ENCODE peak calls at places on chromosomes 6 and 20, in four cellular contexts. U, R, W and C are unnamed samples.

GRCh38 chr20:34271961-34272360 is 30.7 kb downstream of the ASIP start:
- DNase-seq in U (peak; percentile 52), R (no peak), W (no peak), C (no peak)

GRCh38 chr20:2585811-2586210 is 49.4 kb downstream of the TMC2 start:
- DNase-seq in U (peak; percentile 72), R (no peak), W (no peak), C (no peak)

GRCh38 chr6:150004101-150004782 is 21.1 kb downstream of the RAET1L start:
- DNase-seq in U (no peak), R (no peak), W (no peak), C (no peak)

GRCh38 chr6:82017316-82017715 is 230.2 kb downstream of the IBTK start:
- DNase-seq in U (peak; percentile 75), R (no peak), W (no peak), C (peak; percentile 61)

GRCh38 chr6:151075005-151075404 is 164.8 kb upstream of the AKAP12 start:
- DNase-seq in U (no peak), R (no peak), W (no peak), C (no peak)

GRCh38 chr6:90411292-90411781 is 114.7 kb upstream of the BACH2 start:
- DNase-seq in U (no peak), R (peak; percentile 73), W (no peak), C (no peak)

GRCh38 chr20:16785221-16785620 is 37.1 kb downstream of the OTOR start:
- DNase-seq in U (peak; percentile 9), R (no peak), W (no peak), C (no peak)

GRCh38 chr20:33679758-33680485 is 5.7 kb upstream of the NECAB3 start:
- DNase-seq in U (no peak), R (no peak), W (no peak), C (no peak)

GRCh38 chr6:36827261-36828079 is 11.8 kb downstream of the CPNE5 start:
- DNase-seq in U (peak; percentile 70), R (peak; percentile 78), W (no peak), C (peak; percentile 97)

GRCh38 chr20:36521526-36521925 is 19.8 kb upstream of the MYL9 start:
- DNase-seq in U (no peak), R (no peak), W (no peak), C (no peak)

GRCh38 chr6:38349795-38350194 is 289.9 kb downstream of the BTBD9 start:
- DNase-seq in U (peak; percentile 90), R (no peak), W (no peak), C (no peak)

GRCh38 chr6:37324131-37325033 is 29.4 kb upstream of the RNF8 start:
- DNase-seq in U (peak; percentile 70), R (no peak), W (no peak), C (peak; percentile 23)

GRCh38 chr6:169933839-169934698 is 182.6 kb downstream of the ERMARD start:
- DNase-seq in U (no peak), R (no peak), W (no peak), C (no peak)

GRCh38 chr20:38651154-38651553 is 49.5 kb downstream of the ARHGAP40 start:
- DNase-seq in U (no peak), R (no peak), W (no peak), C (no peak)

GRCh38 chr6:11192167-11192566 is 40.3 kb downstream of the NEDD9 start:
- DNase-seq in U (no peak), R (no peak), W (no peak), C (no peak)

GRCh38 chr6:139632798-139633197 is 258.4 kb upstream of the CITED2 start:
- DNase-seq in U (no peak), R (no peak), W (no peak), C (no peak)

GRCh38 chr6:150866147-150867073 is 908 bp downstream of the MTHFD1L start:
- DNase-seq in U (peak; percentile 90), R (peak; percentile 92), W (peak; percentile 83), C (peak; percentile 94)

GRCh38 chr6:112113371-112113770 is 26.0 kb downstream of the FAM229B start:
- DNase-seq in U (peak; percentile 20), R (no peak), W (no peak), C (no peak)

GRCh38 chr6:69162811-69163210 is 527.7 kb downstream of the ADGRB3 start:
- DNase-seq in U (no peak), R (no peak), W (no peak), C (no peak)

GRCh38 chr6:69164564-69165252 is 529.6 kb downstream of the ADGRB3 start:
- DNase-seq in U (no peak), R (no peak), W (no peak), C (no peak)
- TF ChIP-seq CTCF in U (peak; percentile 6), R (peak; percentile 26), W (no peak), C (peak; percentile 26)

DNA sequence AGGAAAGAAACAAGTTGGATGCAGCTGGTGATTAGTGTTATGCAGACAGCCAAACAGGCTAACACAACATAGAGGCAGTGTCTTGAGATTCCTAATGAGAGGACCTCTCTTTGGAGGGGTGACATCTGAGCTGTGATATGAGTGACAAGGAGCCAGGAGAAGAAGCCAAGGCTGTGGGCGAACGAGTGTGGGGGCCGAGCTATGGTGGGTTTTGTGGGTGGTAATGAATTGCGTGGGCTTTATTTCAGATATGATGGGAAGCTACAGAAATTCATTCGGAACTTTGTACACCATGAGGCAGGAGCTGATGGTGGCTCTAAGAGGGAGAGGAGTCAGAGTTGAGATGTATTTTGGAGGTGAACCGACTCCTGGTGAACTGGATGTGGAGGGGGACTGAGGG is 250.8 kb upstream of the RNF24 start:
- DNase-seq in U (no peak), R (no peak), W (no peak), C (no peak)
- TF ChIP-seq POLR2A in U (no peak), R (no peak), W (no peak), C (no peak)

DNA sequence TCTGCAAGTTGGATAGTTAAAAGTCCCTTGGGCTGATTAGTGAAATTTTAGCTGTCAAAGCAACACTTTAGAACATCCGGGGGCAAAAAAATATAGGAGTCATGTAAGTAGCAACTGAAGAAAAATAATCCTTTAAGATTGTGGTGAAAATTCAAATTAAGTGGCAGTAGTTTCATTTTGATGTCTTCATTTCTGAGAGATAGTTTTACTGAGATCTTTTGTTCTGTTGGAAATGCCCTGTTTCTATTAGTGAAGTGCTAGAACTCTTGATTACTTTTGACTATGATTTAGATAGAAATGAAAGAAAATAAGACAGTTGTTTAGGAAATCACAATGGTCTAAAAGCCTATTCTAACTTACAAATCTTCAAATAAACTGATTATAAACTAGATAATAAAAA is 587.3 kb upstream of the MMS22L start:
- DNase-seq in U (no peak), R (no peak), W (no peak), C (no peak)
- H3K4me3 ChIP-seq in U (no peak overlapping the region), R (no peak overlapping the region), W (no peak overlapping the region), C (no peak overlapping the region)

DNA sequence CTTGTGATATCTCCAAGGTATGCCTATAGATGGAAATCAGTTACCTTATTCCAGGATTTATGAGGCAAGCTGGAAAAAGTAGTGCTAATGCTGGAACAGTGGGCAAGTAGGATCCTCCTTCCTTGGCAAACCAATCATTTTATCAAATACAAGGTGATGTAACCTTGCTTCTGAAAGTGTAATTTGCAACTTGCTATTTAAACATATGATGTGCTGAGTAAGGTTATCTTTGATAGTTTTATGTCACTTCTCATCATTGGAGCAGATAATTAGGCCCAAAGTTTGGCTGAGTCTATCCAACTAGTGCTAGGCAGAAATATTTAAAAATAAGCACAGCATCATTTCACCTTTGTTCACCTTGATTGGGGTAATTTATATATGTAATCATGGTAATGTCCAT is 3.4 kb upstream of the SHPRH start:
- DNase-seq in U (no peak), R (no peak), W (no peak), C (no peak)
- TF ChIP-seq CTCF in U (no peak), R (no peak), W (no peak), C (no peak)